ENCODE peak calls at places on chromosomes 5 and 9, in six cellular contexts. B, X, A, L, R and K are unnamed samples.

GRCh38 chr5:55188656-55189380 is 15.8 kb upstream of the CDC20B start:
- DNase-seq in B (no peak), X (no peak), A (no peak), L (no peak), R (no peak), K (no peak)

GRCh38 chr5:154058055-154059038 is 19.6 kb downstream of the MFAP3 start:
- DNase-seq in B (no peak), X (peak), A (no peak), L (no peak), R (no peak), K (no peak)

GRCh38 chr5:180779985-180780610 is 22.5 kb downstream of the MGAT1 start:
- DNase-seq in B (no peak), X (no peak), A (no peak), L (no peak), R (no peak), K (no peak)

GRCh38 chr5:154642499-154643245 is 112.5 kb upstream of the LARP1 start:
- DNase-seq in B (peak), X (no peak), A (peak), L (no peak), R (no peak), K (no peak)

GRCh38 chr9:120935383-120935857 is 8.8 kb upstream of the TRAF1 start:
- DNase-seq in B (peak), X (peak), A (peak), L (no peak), R (peak), K (peak)

GRCh38 chr5:132093310-132093709 is 19.7 kb downstream of the CSF2 start:
- DNase-seq in B (no peak), X (no peak), A (no peak), L (no peak), R (no peak), K (no peak)

GRCh38 chr5:67050125-67050524 is 146.5 kb downstream of the CD180 start:
- DNase-seq in B (no peak), X (no peak), A (no peak), L (no peak), R (no peak), K (no peak)

GRCh38 chr5:148005788-148006520 is 57.8 kb upstream of the SPINK5 start:
- DNase-seq in B (no peak), X (no peak), A (no peak), L (no peak), R (no peak), K (no peak)

GRCh38 chr9:109319631-109320233 is 1.1 kb downstream of the EPB41L4B start:
- DNase-seq in B (no peak), X (no peak), A (no peak), L (peak), R (no peak), K (no peak)

GRCh38 chr9:101369286-101369685 is 15.5 kb downstream of the BAAT start:
- DNase-seq in B (no peak), X (peak), A (no peak), L (no peak), R (no peak), K (no peak)

GRCh38 chr5:75234251-75234650 is 2.4 kb downstream of the ANKRD31 start:
- DNase-seq in B (no peak), X (no peak), A (no peak), L (no peak), R (no peak), K (no peak)

GRCh38 chr9:2727966-2728613 is 10.8 kb downstream of the KCNV2 start:
- DNase-seq in B (no peak), X (peak), A (peak), L (peak), R (no peak), K (no peak)

GRCh38 chr5:53194086-53194485 is 84.5 kb upstream of the MOCS2 start:
- DNase-seq in B (no peak), X (no peak), A (peak), L (no peak), R (no peak), K (no peak)

GRCh38 chr9:17876687-17877086 is 297.8 kb downstream of the SH3GL2 start:
- DNase-seq in B (no peak), X (no peak), A (no peak), L (no peak), R (no peak), K (no peak)

GRCh38 chr9:127178646-127179632 is 56.5 kb upstream of the ANGPTL2 start:
- DNase-seq in B (no peak), X (no peak), A (no peak), L (no peak), R (no peak), K (peak)

GRCh38 chr5:171721469-171721868 is 64.1 kb upstream of the SMIM23 start:
- DNase-seq in B (no peak), X (no peak), A (no peak), L (no peak), R (no peak), K (no peak)

GRCh38 chr5:10387690-10388089 is 34.2 kb downstream of the MARCHF6 start:
- DNase-seq in B (no peak), X (no peak), A (peak), L (no peak), R (no peak), K (no peak)

GRCh38 chr5:37495668-37496067 is 116.5 kb downstream of the WDR70 start:
- DNase-seq in B (no peak), X (peak), A (peak), L (no peak), R (peak), K (no peak)

GRCh38 chr9:3992924-3993323 is 306.9 kb downstream of the GLIS3 start:
- DNase-seq in B (no peak), X (peak), A (peak), L (no peak), R (no peak), K (no peak)

GRCh38 chr9:7368410-7369292 is 430.9 kb downstream of the DMAC1 start:
- DNase-seq in B (no peak), X (peak), A (peak), L (no peak), R (peak), K (no peak)

GRCh38 chr5:3384531-3384930 is 211.1 kb upstream of the IRX1 start:
- DNase-seq in B (no peak), X (no peak), A (no peak), L (no peak), R (no peak), K (no peak)

GRCh38 chr5:40312205-40312604 is 367.5 kb upstream of the PTGER4 start:
- DNase-seq in B (no peak), X (no peak), A (no peak), L (no peak), R (no peak), K (no peak)

GRCh38 chr5:141507387-141508091 is 18.7 kb downstream of the PCDHGC5 start:
- DNase-seq in B (no peak), X (peak), A (peak), L (peak), R (peak), K (no peak)

GRCh38 chr5:179734536-179735164 is 2.0 kb downstream of the MAML1 start:
- DNase-seq in B (no peak), X (no peak), A (no peak), L (no peak), R (no peak), K (no peak)

GRCh38 chr5:92969781-92970237 is 611.2 kb downstream of the NR2F1-AS1 start:
- DNase-seq in B (no peak), X (no peak), A (no peak), L (no peak), R (no peak), K (no peak)

GRCh38 chr5:100643473-100643872 is 108.3 kb downstream of the FAM174A start:
- DNase-seq in B (no peak), X (peak), A (no peak), L (no peak), R (no peak), K (no peak)

GRCh38 chr9:137077010-137077747 is at the start of gene UAP1L1:
- DNase-seq in B (peak), X (no peak), A (no peak), L (peak), R (no peak), K (no peak)

GRCh38 chr5:127290019-127290945 is at the start of gene MEGF10:
- DNase-seq in B (peak), X (peak), A (no peak), L (peak), R (no peak), K (no peak)

GRCh38 chr5:77806213-77806843 is 30.2 kb upstream of the TBCA start:
- DNase-seq in B (no peak), X (no peak), A (no peak), L (no peak), R (no peak), K (no peak)